ENCODE peak calls at places on chromosomes 1 and 21, in ten cellular contexts. R is left ventricle myocardium inferior; W is NB4; U is epithelial cell of esophagus; B is upper lobe of right lung; Z is fibroblast of mammary gland; D is AG10803; H is colonic mucosa; N is CD8-positive, alpha-beta T cell; G is lower leg skin. A is an unnamed sample.

GRCh38 chr1:167447521-167448136 is 70.7 kb downstream of the CD247 start:
- DNase-seq in R (no peak), W (peak), U (peak), B (no peak), Z (no peak), D (no peak), H (peak), N (peak), G (no peak), A (no peak)

GRCh38 chr1:4634156-4634792 is 20.1 kb upstream of the AJAP1 start:
- DNase-seq in R (no peak), W (no peak), U (no peak), B (peak), Z (no peak), D (no peak), H (no peak), N (no peak), G (no peak), A (no peak)

GRCh38 chr1:10649484-10650201 is 146.8 kb downstream of the CASZ1 start:
- DNase-seq in R (no peak), W (no peak), U (no peak), B (no peak), Z (no peak), D (no peak), H (no peak), N (no peak), G (no peak), A (no peak)

GRCh38 chr1:42046772-42047552 is 106.2 kb upstream of the GUCA2B start:
- DNase-seq in R (no peak), W (no peak), U (no peak), B (no peak), Z (no peak), D (peak), H (no peak), N (no peak), G (no peak), A (no peak)

GRCh38 chr1:214451591-214451990 is 99.8 kb downstream of the PTPN14 start:
- DNase-seq in R (no peak), W (no peak), U (peak), B (no peak), Z (peak), D (peak), H (no peak), N (no peak), G (no peak), A (no peak)

GRCh38 chr1:96722161-96722908 is 751 bp downstream of the PTBP2 start:
- DNase-seq in R (peak), W (peak), U (peak), B (peak), Z (peak), D (peak), H (peak), N (no peak), G (peak), A (no peak)

GRCh38 chr21:42144221-42144620 is 73.1 kb downstream of the UMODL1 start:
- DNase-seq in R (no peak), W (no peak), U (no peak), B (no peak), Z (no peak), D (no peak), H (no peak), N (no peak), G (no peak), A (no peak)

GRCh38 chr1:60746278-60746761 is 336.0 kb upstream of the NFIA start:
- DNase-seq in R (peak), W (no peak), U (no peak), B (peak), Z (no peak), D (no peak), H (no peak), N (no peak), G (no peak), A (no peak)

GRCh38 chr21:15221799-15222386 is 157.1 kb upstream of the NRIP1 start:
- DNase-seq in R (peak), W (peak), U (peak), B (peak), Z (peak), D (peak), H (no peak), N (no peak), G (peak), A (peak)

GRCh38 chr21:38972078-38972477 is 166.3 kb downstream of the ETS2 start:
- DNase-seq in R (no peak), W (no peak), U (no peak), B (no peak), Z (no peak), D (no peak), H (no peak), N (no peak), G (no peak), A (no peak)

GRCh38 chr1:67338642-67339041 is 31.0 kb downstream of the IL12RB2 start:
- DNase-seq in R (no peak), W (no peak), U (peak), B (no peak), Z (no peak), D (no peak), H (no peak), N (no peak), G (no peak), A (no peak)

GRCh38 chr1:228310162-228310792 is 96.4 kb downstream of the TRIM11 start:
- DNase-seq in R (no peak), W (no peak), U (no peak), B (no peak), Z (no peak), D (no peak), H (no peak), N (no peak), G (no peak), A (no peak)

GRCh38 chr21:18620421-18620820 is 216.8 kb upstream of the TMPRSS15 start:
- DNase-seq in R (no peak), W (no peak), U (no peak), B (no peak), Z (no peak), D (no peak), H (no peak), N (no peak), G (no peak), A (no peak)

GRCh38 chr1:16644179-16645043 is 22.3 kb downstream of the RNU1-3 start:
- DNase-seq in R (peak), W (peak), U (peak), B (peak), Z (peak), D (peak), H (peak), N (peak), G (peak), A (peak)

GRCh38 chr1:237205400-237206064 is 163.5 kb downstream of the RYR2 start:
- DNase-seq in R (peak), W (peak), U (no peak), B (no peak), Z (peak), D (no peak), H (peak), N (no peak), G (no peak), A (no peak)

GRCh38 chr1:63124666-63125191 is 197.6 kb upstream of the FOXD3 start:
- DNase-seq in R (no peak), W (peak), U (no peak), B (no peak), Z (peak), D (peak), H (no peak), N (no peak), G (no peak), A (peak)

GRCh38 chr21:26888256-26888655 is 43.0 kb upstream of the ADAMTS1 start:
- DNase-seq in R (no peak), W (no peak), U (no peak), B (no peak), Z (no peak), D (peak), H (no peak), N (no peak), G (no peak), A (no peak)

GRCh38 chr1:55203064-55203463 is 12.1 kb downstream of the USP24 start:
- DNase-seq in R (no peak), W (no peak), U (no peak), B (no peak), Z (no peak), D (no peak), H (no peak), N (no peak), G (no peak), A (no peak)

GRCh38 chr1:170664828-170665617 is 1.1 kb downstream of the PRRX1 start:
- DNase-seq in R (peak), W (no peak), U (peak), B (no peak), Z (peak), D (peak), H (peak), N (no peak), G (no peak), A (no peak)

GRCh38 chr1:19341201-19342076 is 29.3 kb downstream of the SLC66A1 start:
- DNase-seq in R (peak), W (peak), U (peak), B (peak), Z (peak), D (peak), H (peak), N (peak), G (peak), A (peak)

GRCh38 chr1:199081739-199082138 is 442.9 kb downstream of the PTPRC start:
- DNase-seq in R (no peak), W (no peak), U (no peak), B (no peak), Z (no peak), D (peak), H (no peak), N (no peak), G (no peak), A (no peak)

GRCh38 chr1:223635236-223635635 is 30.3 kb downstream of the CAPN8 start:
- DNase-seq in R (no peak), W (no peak), U (no peak), B (no peak), Z (no peak), D (no peak), H (no peak), N (no peak), G (no peak), A (no peak)

GRCh38 chr1:115275216-115275615 is 62.8 kb downstream of the NGF start:
- DNase-seq in R (no peak), W (peak), U (peak), B (no peak), Z (peak), D (no peak), H (no peak), N (no peak), G (no peak), A (no peak)

GRCh38 chr21:31455506-31455905 is 111.4 kb upstream of the TIAM1 start:
- DNase-seq in R (no peak), W (no peak), U (no peak), B (no peak), Z (no peak), D (no peak), H (no peak), N (no peak), G (no peak), A (no peak)

GRCh38 chr21:37575536-37576083 is 209.0 kb downstream of the DYRK1A start:
- DNase-seq in R (no peak), W (no peak), U (no peak), B (no peak), Z (no peak), D (no peak), H (no peak), N (no peak), G (no peak), A (no peak)

GRCh38 chr1:54499097-54500029 is 48.7 kb upstream of the ACOT11 start:
- DNase-seq in R (no peak), W (peak), U (peak), B (no peak), Z (peak), D (peak), H (no peak), N (no peak), G (no peak), A (no peak)

GRCh38 chr1:47758341-47759237 is 238.6 kb downstream of the TRABD2B start:
- DNase-seq in R (no peak), W (peak), U (no peak), B (no peak), Z (peak), D (no peak), H (no peak), N (no peak), G (no peak), A (no peak)

GRCh38 chr1:218699411-218699810 is 354.3 kb downstream of the TGFB2 start:
- DNase-seq in R (no peak), W (no peak), U (no peak), B (no peak), Z (no peak), D (no peak), H (no peak), N (no peak), G (no peak), A (no peak)

GRCh38 chr1:223011230-223011856 is 131.7 kb downstream of the TLR5 start:
- DNase-seq in R (no peak), W (no peak), U (peak), B (no peak), Z (peak), D (no peak), H (no peak), N (no peak), G (no peak), A (no peak)

GRCh38 chr1:26023826-26024225 is 2.3 kb downstream of the EXTL1 start:
- DNase-seq in R (no peak), W (no peak), U (no peak), B (no peak), Z (no peak), D (no peak), H (no peak), N (no peak), G (no peak), A (no peak)

GRCh38 chr1:10897981-10898728 is 101.7 kb upstream of the CASZ1 start:
- DNase-seq in R (no peak), W (peak), U (peak), B (no peak), Z (peak), D (peak), H (no peak), N (no peak), G (no peak), A (no peak)

GRCh38 chr1:174005032-174005431 is 17.1 kb downstream of the RC3H1 start:
- DNase-seq in R (no peak), W (peak), U (peak), B (no peak), Z (peak), D (peak), H (no peak), N (no peak), G (no peak), A (no peak)

GRCh38 chr1:207813513-207813881 is 61.6 kb downstream of the CD46 start:
- DNase-seq in R (no peak), W (no peak), U (no peak), B (no peak), Z (no peak), D (no peak), H (no peak), N (no peak), G (peak), A (no peak)

GRCh38 chr21:18000961-18001522 is 181.9 kb upstream of the C21orf91 start:
- DNase-seq in R (no peak), W (no peak), U (no peak), B (no peak), Z (no peak), D (no peak), H (no peak), N (no peak), G (no peak), A (no peak)

GRCh38 chr1:234670936-234671628 is 61.1 kb upstream of the IRF2BP2 start:
- DNase-seq in R (no peak), W (no peak), U (peak), B (no peak), Z (no peak), D (no peak), H (no peak), N (no peak), G (no peak), A (no peak)

GRCh38 chr21:18893411-18893810 is 489.8 kb upstream of the TMPRSS15 start:
- DNase-seq in R (no peak), W (no peak), U (no peak), B (no peak), Z (no peak), D (no peak), H (no peak), N (no peak), G (no peak), A (no peak)

DNA sequence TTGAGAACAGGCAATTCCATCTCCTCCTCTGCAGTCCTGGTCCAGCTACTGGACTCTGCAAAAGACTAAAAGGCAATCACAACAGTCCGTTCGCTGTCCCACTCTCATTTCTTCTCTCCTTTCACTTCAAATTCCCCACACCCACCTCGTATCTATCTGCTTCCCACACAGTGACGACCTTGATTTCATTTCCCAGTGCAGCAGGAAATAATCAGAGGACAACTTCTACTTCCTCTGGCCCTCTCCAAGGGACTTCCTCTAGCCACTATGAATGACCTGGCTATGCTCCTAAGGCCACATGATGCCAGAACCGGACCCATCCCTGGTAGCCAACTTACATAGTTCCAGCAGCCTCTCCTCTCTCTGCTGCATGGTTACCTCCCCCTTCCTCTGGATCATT is 8.0 kb downstream of the NOL9 start:
- DNase-seq in R (no peak), W (no peak), U (no peak), B (no peak), Z (no peak), D (no peak), H (no peak), N (no peak), G (no peak), A (no peak)
- TF ChIP-seq CTCF in R (no peak), W (no peak), U (no peak), B (no peak), Z (no peak), D (no peak), H (no peak), N (no peak), G (no peak), A (no peak)

GRCh38 chr1:33903210-33903589 is 39.3 kb downstream of the HMGB4 start:
- DNase-seq in R (no peak), W (no peak), U (peak), B (no peak), Z (peak), D (peak), H (no peak), N (no peak), G (no peak), A (no peak)
- H3K4me3 ChIP-seq in R (no peak), W (no peak), U (no peak), B (no peak), Z (no peak), D (no peak), H (no peak), N (no peak), G (no peak), A (no peak)

DNA sequence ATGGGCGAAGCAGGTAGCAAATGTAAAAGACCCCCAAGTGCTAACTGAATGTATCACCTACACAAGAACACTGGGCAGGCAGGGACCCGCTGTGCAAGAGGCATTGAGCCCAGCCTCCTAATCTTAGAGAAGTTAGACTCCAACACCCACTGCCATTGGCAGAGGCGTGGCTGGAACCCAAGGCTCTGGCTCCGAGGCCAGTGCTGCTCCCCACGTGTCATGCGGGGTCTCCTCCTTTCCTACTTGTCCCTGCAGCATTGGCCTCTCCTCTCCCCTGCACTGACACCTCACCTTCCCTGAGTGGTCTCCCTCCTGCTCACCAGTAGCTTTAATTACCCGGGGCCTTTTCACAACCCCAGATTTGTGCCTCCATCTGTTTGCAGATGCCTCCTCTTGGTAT is 107.0 kb downstream of the GALNT2 start:
- DNase-seq in R (no peak), W (no peak), U (no peak), B (no peak), Z (no peak), D (no peak), H (no peak), N (no peak), G (no peak), A (no peak)
- TF ChIP-seq CTCF in R (no peak), W (no peak), U (no peak), B (no peak), Z (no peak), D (no peak), H (no peak), N (no peak), G (no peak), A (no peak)

DNA sequence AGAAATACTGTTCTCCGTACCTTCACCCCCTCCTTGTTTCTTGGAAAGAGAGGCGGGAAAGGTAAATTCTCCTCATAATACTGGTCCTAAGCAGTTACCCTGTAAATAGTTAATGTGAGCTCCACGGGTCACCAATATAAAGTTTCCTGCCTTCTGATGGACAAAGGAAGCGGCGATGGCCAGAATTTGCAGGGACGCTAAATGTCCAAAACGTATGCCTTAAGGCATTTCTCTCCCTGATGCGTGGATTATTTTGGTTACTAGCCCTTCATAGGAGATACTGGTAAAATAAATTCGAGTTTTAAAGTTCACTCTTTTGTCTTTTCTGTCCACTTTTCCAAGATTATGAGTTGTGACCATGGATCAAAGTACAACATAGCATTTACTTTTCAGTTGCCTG is 913 bp upstream of the PTGS2 start:
- DNase-seq in R (no peak), W (no peak), U (no peak), B (no peak), Z (peak), D (peak), H (no peak), N (no peak), G (no peak), A (no peak)
- H3K4me3 ChIP-seq in R (peak), W (no peak), U (peak), B (peak), Z (peak), D (peak), H (peak), N (no peak), G (peak), A (peak)

DNA sequence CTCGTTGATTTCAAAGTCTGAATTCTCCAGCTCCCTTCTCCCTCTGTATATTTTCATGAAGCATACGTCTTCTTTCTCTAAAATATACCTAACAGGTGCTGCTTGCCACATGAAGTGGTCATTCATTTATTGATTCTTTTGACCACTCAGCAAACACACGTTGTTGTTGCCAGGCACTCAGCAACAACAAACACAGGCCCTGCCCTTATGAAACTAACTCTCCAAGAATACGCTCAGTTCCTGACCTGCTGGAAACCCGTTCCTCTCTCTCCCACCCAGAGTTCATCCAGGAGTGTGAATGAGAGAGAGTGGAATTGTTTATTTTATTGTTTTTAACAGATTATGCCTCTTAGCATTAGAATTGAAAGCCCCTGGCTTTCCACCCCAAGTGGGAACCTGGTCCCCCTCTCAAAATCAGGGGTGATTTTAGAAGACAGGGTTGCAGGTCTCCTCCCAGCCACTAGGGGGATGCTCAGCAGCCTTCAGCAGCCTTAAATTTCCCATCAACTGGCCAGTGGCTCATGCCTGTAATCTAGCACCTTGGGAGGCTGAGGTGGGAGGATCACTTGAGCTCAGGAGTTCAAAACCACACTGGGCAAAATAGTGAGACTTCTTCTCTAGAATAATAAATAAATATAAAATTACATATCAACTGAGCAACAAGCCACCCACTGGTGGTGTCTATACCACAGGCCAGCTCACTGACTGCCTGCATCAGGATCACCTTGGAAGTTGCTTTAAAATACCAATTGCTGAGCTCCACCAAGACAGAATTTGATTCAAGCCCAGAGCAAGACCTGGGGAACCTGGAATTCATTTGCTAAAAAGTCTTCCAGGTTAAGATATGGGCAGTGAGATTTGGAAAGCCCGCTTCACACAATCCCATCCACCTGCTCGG is 181.0 kb upstream of the KLHDC7A start:
- DNase-seq in R (no peak), W (peak), U (no peak), B (no peak), Z (peak), D (peak), H (no peak), N (no peak), G (no peak), A (no peak)
- TF ChIP-seq CTCF in R (peak), W (peak), U (peak), B (peak), Z (peak), D (peak), H (peak), N (peak), G (no peak), A (peak)

DNA sequence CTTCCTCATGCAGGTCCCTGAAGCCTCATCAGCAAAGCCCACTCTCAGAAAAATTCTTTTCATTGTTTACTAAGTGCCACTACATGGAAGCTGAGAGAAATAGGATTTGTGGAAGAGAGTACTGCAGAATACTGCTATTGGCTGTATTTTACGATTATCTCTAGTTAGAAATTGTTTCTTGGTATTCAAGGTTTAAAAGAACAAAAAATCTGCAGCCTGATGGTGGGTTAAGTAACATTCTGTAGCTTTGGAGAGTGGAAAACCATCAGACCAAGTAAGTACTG is 27.3 kb downstream of the PTTG1IP start:
- DNase-seq in R (no peak), W (no peak), U (no peak), B (no peak), Z (no peak), D (no peak), H (no peak), N (no peak), G (no peak), A (no peak)
- H3K4me3 ChIP-seq in R (peak), W (peak), U (peak), B (peak), Z (peak), D (peak), H (peak), N (peak), G (no peak), A (peak)

A was measured in HFF-Myc.